ENCODE peak calls at places on chromosomes 16 and 17, in nine cellular contexts. One of them, this sample, is unnamed.
A peak's percentile ranks its signal among the peaks of the same experiment; 100 is the strongest.

GRCh38 chr16:9072806-9073341 is 18.6 kb upstream of the HAPSTR1 start:
- DNase-seq in GM23248: peak; percentile 95
- DNase-seq in CD4-positive, alpha-beta memory T cell: no peak
- DNase-seq in foreskin fibroblast: peak; percentile 89
- DNase-seq in heart right ventricle: no peak
- DNase-seq in hepatocyte: no peak
- DNase-seq in skeletal muscle cell: peak; percentile 71
- DNase-seq in AG09309: peak; percentile 77
- DNase-seq in CD8-positive, alpha-beta T cell: no peak
- DNase-seq in this sample: no peak

GRCh38 chr17:19288453-19288852 is 51.3 kb downstream of the EPN2 start:
- DNase-seq in hepatocyte: no peak
- DNase-seq in foreskin fibroblast: no peak
- DNase-seq in AG09309: no peak
- DNase-seq in CD4-positive, alpha-beta memory T cell: no peak
- DNase-seq in heart right ventricle: no peak
- DNase-seq in skeletal muscle cell: no peak
- DNase-seq in GM23248: no peak
- DNase-seq in CD8-positive, alpha-beta T cell: no peak
- DNase-seq in this sample: no peak

GRCh38 chr17:81991684-81992513 is 14.5 kb downstream of the ASPSCR1 start:
- DNase-seq in CD4-positive, alpha-beta memory T cell: no peak
- DNase-seq in GM23248: peak; percentile 89
- DNase-seq in hepatocyte: peak; percentile 79
- DNase-seq in heart right ventricle: peak; percentile 73
- DNase-seq in foreskin fibroblast: peak; percentile 91
- DNase-seq in skeletal muscle cell: no peak
- DNase-seq in CD8-positive, alpha-beta T cell: no peak
- DNase-seq in AG09309: no peak
- DNase-seq in this sample: no peak

GRCh38 chr17:29250666-29251065 is 4.0 kb downstream of the CRYBA1 start:
- DNase-seq in foreskin fibroblast: peak; percentile 82
- DNase-seq in AG09309: no peak
- DNase-seq in CD4-positive, alpha-beta memory T cell: no peak
- DNase-seq in hepatocyte: no peak
- DNase-seq in skeletal muscle cell: peak; percentile 51
- DNase-seq in heart right ventricle: no peak
- DNase-seq in GM23248: peak; percentile 77
- DNase-seq in CD8-positive, alpha-beta T cell: no peak
- DNase-seq in this sample: no peak

GRCh38 chr17:21843951-21844590 is 151.7 kb downstream of the KCNJ18 start:
- DNase-seq in foreskin fibroblast: no peak
- DNase-seq in CD4-positive, alpha-beta memory T cell: no peak
- DNase-seq in CD8-positive, alpha-beta T cell: no peak
- DNase-seq in AG09309: no peak
- DNase-seq in heart right ventricle: no peak
- DNase-seq in hepatocyte: no peak
- DNase-seq in skeletal muscle cell: no peak
- DNase-seq in GM23248: no peak
- DNase-seq in this sample: no peak

GRCh38 chr16:71923941-71924690 is 28.8 kb downstream of the IST1 start:
- DNase-seq in skeletal muscle cell: no peak
- DNase-seq in hepatocyte: no peak
- DNase-seq in CD4-positive, alpha-beta memory T cell: no peak
- DNase-seq in foreskin fibroblast: peak; percentile 23
- DNase-seq in AG09309: no peak
- DNase-seq in heart right ventricle: no peak
- DNase-seq in GM23248: peak; percentile 29
- DNase-seq in CD8-positive, alpha-beta T cell: no peak
- DNase-seq in this sample: no peak

GRCh38 chr16:22844426-22844825 is 30.5 kb downstream of the HS3ST2 start:
- DNase-seq in CD8-positive, alpha-beta T cell: no peak
- DNase-seq in heart right ventricle: no peak
- DNase-seq in foreskin fibroblast: no peak
- DNase-seq in GM23248: no peak
- DNase-seq in AG09309: no peak
- DNase-seq in hepatocyte: no peak
- DNase-seq in CD4-positive, alpha-beta memory T cell: no peak
- DNase-seq in skeletal muscle cell: no peak
- DNase-seq in this sample: peak; percentile 51

GRCh38 chr17:49815761-49816281 is 27.3 kb downstream of the KAT7 start:
- DNase-seq in CD8-positive, alpha-beta T cell: no peak
- DNase-seq in hepatocyte: no peak
- DNase-seq in AG09309: no peak
- DNase-seq in heart right ventricle: no peak
- DNase-seq in skeletal muscle cell: no peak
- DNase-seq in GM23248: peak; percentile 52
- DNase-seq in foreskin fibroblast: no peak
- DNase-seq in CD4-positive, alpha-beta memory T cell: no peak
- DNase-seq in this sample: no peak

GRCh38 chr17:12632785-12633184 is 32.9 kb upstream of the MYOCD start:
- DNase-seq in skeletal muscle cell: no peak
- DNase-seq in CD8-positive, alpha-beta T cell: no peak
- DNase-seq in heart right ventricle: peak; percentile 8
- DNase-seq in CD4-positive, alpha-beta memory T cell: no peak
- DNase-seq in AG09309: no peak
- DNase-seq in hepatocyte: no peak
- DNase-seq in GM23248: no peak
- DNase-seq in foreskin fibroblast: no peak
- DNase-seq in this sample: no peak

GRCh38 chr17:16987830-16988601 is 16.1 kb upstream of the TNFRSF13B start:
- DNase-seq in CD8-positive, alpha-beta T cell: peak; percentile 44
- DNase-seq in AG09309: peak; percentile 31
- DNase-seq in GM23248: peak; percentile 93
- DNase-seq in skeletal muscle cell: peak; percentile 45
- DNase-seq in CD4-positive, alpha-beta memory T cell: peak; percentile 42
- DNase-seq in hepatocyte: peak; percentile 67
- DNase-seq in heart right ventricle: peak; percentile 80
- DNase-seq in foreskin fibroblast: peak; percentile 88
- DNase-seq in this sample: no peak

GRCh38 chr17:62627219-62627903 is at the start of gene MRC2:
- DNase-seq in foreskin fibroblast: peak; percentile 90
- DNase-seq in heart right ventricle: peak; percentile 77
- DNase-seq in skeletal muscle cell: peak; percentile 67
- DNase-seq in CD4-positive, alpha-beta memory T cell: no peak
- DNase-seq in AG09309: no peak
- DNase-seq in CD8-positive, alpha-beta T cell: no peak
- DNase-seq in hepatocyte: peak; percentile 74
- DNase-seq in GM23248: peak; percentile 95
- DNase-seq in this sample: peak; percentile 55

GRCh38 chr17:34816806-34817205 is 144.5 kb downstream of the CCT6B start:
- DNase-seq in foreskin fibroblast: no peak
- DNase-seq in skeletal muscle cell: no peak
- DNase-seq in CD8-positive, alpha-beta T cell: no peak
- DNase-seq in AG09309: no peak
- DNase-seq in hepatocyte: no peak
- DNase-seq in CD4-positive, alpha-beta memory T cell: no peak
- DNase-seq in heart right ventricle: no peak
- DNase-seq in GM23248: no peak
- DNase-seq in this sample: no peak

GRCh38 chr17:34817252-34817651 is 144.0 kb downstream of the CCT6B start:
- DNase-seq in CD8-positive, alpha-beta T cell: no peak
- DNase-seq in CD4-positive, alpha-beta memory T cell: no peak
- DNase-seq in hepatocyte: no peak
- DNase-seq in heart right ventricle: no peak
- DNase-seq in foreskin fibroblast: no peak
- DNase-seq in skeletal muscle cell: no peak
- DNase-seq in GM23248: no peak
- DNase-seq in AG09309: no peak
- DNase-seq in this sample: no peak

GRCh38 chr17:34811561-34811960 is 149.7 kb downstream of the CCT6B start:
- DNase-seq in skeletal muscle cell: no peak
- DNase-seq in hepatocyte: no peak
- DNase-seq in CD4-positive, alpha-beta memory T cell: no peak
- DNase-seq in CD8-positive, alpha-beta T cell: no peak
- DNase-seq in AG09309: no peak
- DNase-seq in foreskin fibroblast: no peak
- DNase-seq in GM23248: no peak
- DNase-seq in heart right ventricle: no peak
- DNase-seq in this sample: no peak
- H3K4me3 ChIP-seq in skeletal muscle cell: no peak overlapping the region
- H3K4me3 ChIP-seq in hepatocyte: no peak overlapping the region
- H3K4me3 ChIP-seq in CD4-positive, alpha-beta memory T cell: no peak overlapping the region
- H3K4me3 ChIP-seq in CD8-positive, alpha-beta T cell: no peak overlapping the region
- H3K4me3 ChIP-seq in AG09309: no peak overlapping the region
- H3K4me3 ChIP-seq in foreskin fibroblast: no peak overlapping the region
- H3K4me3 ChIP-seq in GM23248: no peak overlapping the region
- H3K4me3 ChIP-seq in heart right ventricle: no peak overlapping the region
- H3K4me3 ChIP-seq in this sample: no peak overlapping the region

GRCh38 chr17:64437944-64438525 is 10.9 kb upstream of the MILR1 start:
- DNase-seq in AG09309: no peak
- DNase-seq in foreskin fibroblast: no peak
- DNase-seq in heart right ventricle: no peak
- DNase-seq in GM23248: no peak
- DNase-seq in CD4-positive, alpha-beta memory T cell: no peak
- DNase-seq in skeletal muscle cell: no peak
- DNase-seq in hepatocyte: no peak
- DNase-seq in CD8-positive, alpha-beta T cell: no peak
- DNase-seq in this sample: no peak
- H3K4me3 ChIP-seq in AG09309: no peak overlapping the region
- H3K4me3 ChIP-seq in foreskin fibroblast: no peak overlapping the region
- H3K4me3 ChIP-seq in heart right ventricle: no peak overlapping the region
- H3K4me3 ChIP-seq in GM23248: no peak overlapping the region
- H3K4me3 ChIP-seq in CD4-positive, alpha-beta memory T cell: no peak overlapping the region
- H3K4me3 ChIP-seq in skeletal muscle cell: no peak overlapping the region
- H3K4me3 ChIP-seq in hepatocyte: no peak overlapping the region
- H3K4me3 ChIP-seq in CD8-positive, alpha-beta T cell: no peak overlapping the region
- H3K4me3 ChIP-seq in this sample: no peak overlapping the region

GRCh38 chr16:85436207-85436606 is 176.9 kb upstream of the GSE1 start:
- DNase-seq in skeletal muscle cell: no peak
- DNase-seq in heart right ventricle: no peak
- DNase-seq in AG09309: no peak
- DNase-seq in foreskin fibroblast: peak; percentile 48
- DNase-seq in CD4-positive, alpha-beta memory T cell: no peak
- DNase-seq in hepatocyte: no peak
- DNase-seq in GM23248: peak; percentile 50
- DNase-seq in CD8-positive, alpha-beta T cell: no peak
- DNase-seq in this sample: no peak

GRCh38 chr16:85435298-85435697 is 177.8 kb upstream of the GSE1 start:
- DNase-seq in CD4-positive, alpha-beta memory T cell: no peak
- DNase-seq in hepatocyte: no peak
- DNase-seq in heart right ventricle: no peak
- DNase-seq in CD8-positive, alpha-beta T cell: no peak
- DNase-seq in foreskin fibroblast: no peak
- DNase-seq in GM23248: no peak
- DNase-seq in skeletal muscle cell: no peak
- DNase-seq in AG09309: no peak
- DNase-seq in this sample: peak; percentile 37

GRCh38 chr16:85437161-85438052 is 175.7 kb upstream of the GSE1 start:
- DNase-seq in CD8-positive, alpha-beta T cell: no peak
- DNase-seq in CD4-positive, alpha-beta memory T cell: no peak
- DNase-seq in AG09309: no peak
- DNase-seq in heart right ventricle: no peak
- DNase-seq in skeletal muscle cell: no peak
- DNase-seq in hepatocyte: peak; percentile 83
- DNase-seq in foreskin fibroblast: peak; percentile 59
- DNase-seq in GM23248: peak; percentile 40
- DNase-seq in this sample: no peak

GRCh38 chr16:85438981-85439639 is 174.0 kb upstream of the GSE1 start:
- DNase-seq in AG09309: no peak
- DNase-seq in hepatocyte: no peak
- DNase-seq in foreskin fibroblast: no peak
- DNase-seq in heart right ventricle: no peak
- DNase-seq in skeletal muscle cell: no peak
- DNase-seq in CD8-positive, alpha-beta T cell: no peak
- DNase-seq in GM23248: no peak
- DNase-seq in CD4-positive, alpha-beta memory T cell: no peak
- DNase-seq in this sample: no peak

DNA sequence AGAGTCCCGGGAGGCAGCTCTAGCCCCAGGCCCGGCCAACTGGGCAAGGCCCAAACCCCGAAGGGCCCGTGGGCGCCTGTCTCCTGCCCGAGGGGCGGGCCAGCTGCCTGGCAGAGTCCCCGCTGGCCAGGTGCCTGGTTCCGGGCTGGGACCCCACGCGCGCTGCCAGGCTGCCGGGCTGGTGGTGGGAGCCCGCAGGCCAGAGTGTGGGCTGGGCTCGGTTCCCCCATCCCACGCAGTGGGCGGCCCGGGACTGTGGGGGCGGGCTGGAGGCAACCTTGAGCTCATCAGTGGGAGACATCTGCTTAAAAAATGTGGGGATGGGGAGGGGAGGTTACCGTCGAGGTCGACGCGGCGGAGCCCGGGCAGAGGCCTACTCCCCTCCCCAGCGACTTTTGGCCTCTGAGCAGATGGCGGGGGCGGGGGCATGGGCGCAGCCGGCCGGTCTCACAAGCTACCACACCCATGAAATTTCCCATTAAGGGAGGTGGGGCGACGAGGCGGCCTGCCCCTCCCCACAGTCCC is 176.4 kb upstream of the GSE1 start:
- DNase-seq in foreskin fibroblast: peak; percentile 34
- DNase-seq in AG09309: no peak
- DNase-seq in GM23248: peak; percentile 44
- DNase-seq in skeletal muscle cell: no peak
- DNase-seq in heart right ventricle: no peak
- DNase-seq in CD4-positive, alpha-beta memory T cell: no peak
- DNase-seq in hepatocyte: peak; percentile 66
- DNase-seq in CD8-positive, alpha-beta T cell: no peak
- DNase-seq in this sample: no peak
- H3K4me3 ChIP-seq in foreskin fibroblast: no peak overlapping the region
- H3K4me3 ChIP-seq in AG09309: no peak overlapping the region
- H3K4me3 ChIP-seq in GM23248: no peak overlapping the region
- H3K4me3 ChIP-seq in skeletal muscle cell: no peak overlapping the region
- H3K4me3 ChIP-seq in heart right ventricle: peak overlapping the region; percentile 8
- H3K4me3 ChIP-seq in CD4-positive, alpha-beta memory T cell: no peak overlapping the region
- H3K4me3 ChIP-seq in hepatocyte: no peak overlapping the region
- H3K4me3 ChIP-seq in CD8-positive, alpha-beta T cell: no peak overlapping the region
- H3K4me3 ChIP-seq in this sample: no peak overlapping the region

DNA sequence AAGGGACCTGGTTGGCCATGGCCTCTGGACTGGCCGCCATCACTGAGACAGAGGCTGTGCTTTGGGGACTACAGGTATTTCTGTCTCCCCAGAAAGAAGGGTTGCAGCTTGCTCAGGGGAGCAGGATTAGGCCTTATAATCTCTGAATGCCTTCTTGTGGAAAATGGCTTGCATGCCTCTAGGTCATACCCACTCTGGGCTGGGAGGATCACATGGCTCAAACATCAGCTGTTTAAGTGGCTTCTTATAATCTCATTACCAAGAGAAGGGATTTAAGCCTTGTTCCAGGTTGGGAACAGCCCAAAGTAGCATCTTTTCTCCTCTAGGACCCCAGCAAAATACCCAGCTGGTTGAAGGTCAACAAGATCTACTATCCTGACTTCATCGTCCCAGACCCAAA is 19.1 kb downstream of the LIG3 start:
- DNase-seq in AG09309: no peak
- DNase-seq in CD4-positive, alpha-beta memory T cell: no peak
- DNase-seq in GM23248: no peak
- DNase-seq in CD8-positive, alpha-beta T cell: no peak
- DNase-seq in hepatocyte: no peak
- DNase-seq in foreskin fibroblast: no peak
- DNase-seq in heart right ventricle: no peak
- DNase-seq in skeletal muscle cell: no peak
- DNase-seq in this sample: no peak
- H3K4me3 ChIP-seq in AG09309: no peak overlapping the region
- H3K4me3 ChIP-seq in CD4-positive, alpha-beta memory T cell: no peak overlapping the region
- H3K4me3 ChIP-seq in GM23248: no peak overlapping the region
- H3K4me3 ChIP-seq in CD8-positive, alpha-beta T cell: no peak overlapping the region
- H3K4me3 ChIP-seq in hepatocyte: no peak overlapping the region
- H3K4me3 ChIP-seq in foreskin fibroblast: no peak overlapping the region
- H3K4me3 ChIP-seq in heart right ventricle: no peak overlapping the region
- H3K4me3 ChIP-seq in skeletal muscle cell: no peak overlapping the region
- H3K4me3 ChIP-seq in this sample: no peak overlapping the region

GRCh38 chr16:28277537-28278388 is 14.6 kb upstream of the SBK1 start:
- DNase-seq in skeletal muscle cell: peak; percentile 11
- DNase-seq in CD8-positive, alpha-beta T cell: peak; percentile 78
- DNase-seq in AG09309: peak; percentile 10
- DNase-seq in foreskin fibroblast: peak; percentile 89
- DNase-seq in GM23248: peak; percentile 85
- DNase-seq in CD4-positive, alpha-beta memory T cell: peak; percentile 79
- DNase-seq in heart right ventricle: peak; percentile 80
- DNase-seq in hepatocyte: peak; percentile 91
- DNase-seq in this sample: peak; percentile 51
- H3K4me3 ChIP-seq in skeletal muscle cell: peak overlapping the region; percentile 50
- H3K4me3 ChIP-seq in CD8-positive, alpha-beta T cell: peak overlapping the region; percentile 90
- H3K4me3 ChIP-seq in AG09309: peak overlapping the region; percentile 43
- H3K4me3 ChIP-seq in foreskin fibroblast: peak overlapping the region; percentile 55
- H3K4me3 ChIP-seq in GM23248: peak overlapping the region; percentile 76
- H3K4me3 ChIP-seq in CD4-positive, alpha-beta memory T cell: peak overlapping the region; percentile 69
- H3K4me3 ChIP-seq in heart right ventricle: peak overlapping the region; percentile 46
- H3K4me3 ChIP-seq in hepatocyte: peak overlapping the region; percentile 54
- H3K4me3 ChIP-seq in this sample: peak overlapping the region; percentile 59

This sample was measured in Jurkat, Clone E6-1.